ENCODE peak calls at places on chromosome 19, in four cellular contexts. D, T, X and P are unnamed samples.

GRCh38 chr19:55497777-55498176 is 9.5 kb downstream of the SSC5D start:
- DNase-seq in T (no peak), X (no peak), D (no peak), P (no peak)

GRCh38 chr19:1108291-1109031 is 4.7 kb downstream of the GPX4 start:
- DNase-seq in T (no peak), D (no peak), X (no peak), P (no peak)

GRCh38 chr19:6761053-6761676 is 6.1 kb downstream of the SH2D3A start:
- DNase-seq in T (no peak), D (no peak), X (no peak), P (peak)

GRCh38 chr19:42175952-42176648 is 41.4 kb downstream of the DEDD2 start:
- DNase-seq in T (peak), X (peak), D (peak), P (peak)

GRCh38 chr19:2302319-2303208 is 5.4 kb downstream of the LINGO3 start:
- DNase-seq in D (peak), T (peak), X (peak), P (peak)

GRCh38 chr19:8484331-8484894 is 18.0 kb downstream of the PRAM1 start:
- DNase-seq in X (no peak), D (no peak), T (no peak), P (no peak)

GRCh38 chr19:44942067-44942571 is at the start of gene APOC4:
- DNase-seq in X (no peak), T (no peak), D (no peak), P (no peak)

GRCh38 chr19:17294051-17294891 is 9.0 kb downstream of the ABHD8 start:
- DNase-seq in T (no peak), D (no peak), X (no peak), P (peak)

GRCh38 chr19:677201-677600 is 1.0 kb downstream of the FSTL3 start:
- DNase-seq in D (peak), X (peak), T (peak), P (peak)

GRCh38 chr19:15562861-15563260 is 52.2 kb upstream of the CYP4F8 start:
- DNase-seq in D (no peak), X (peak), T (no peak), P (peak)

GRCh38 chr19:49689133-49690072 is at the start of gene ADM5:
- DNase-seq in D (no peak), X (no peak), T (peak), P (peak)

GRCh38 chr19:45591638-45592005 is 7.0 kb upstream of the OPA3 start:
- DNase-seq in T (no peak), X (no peak), D (no peak), P (no peak)

GRCh38 chr19:5302396-5302795 is 38.2 kb downstream of the PTPRS start:
- DNase-seq in X (no peak), T (no peak), D (no peak), P (no peak)

DNA sequence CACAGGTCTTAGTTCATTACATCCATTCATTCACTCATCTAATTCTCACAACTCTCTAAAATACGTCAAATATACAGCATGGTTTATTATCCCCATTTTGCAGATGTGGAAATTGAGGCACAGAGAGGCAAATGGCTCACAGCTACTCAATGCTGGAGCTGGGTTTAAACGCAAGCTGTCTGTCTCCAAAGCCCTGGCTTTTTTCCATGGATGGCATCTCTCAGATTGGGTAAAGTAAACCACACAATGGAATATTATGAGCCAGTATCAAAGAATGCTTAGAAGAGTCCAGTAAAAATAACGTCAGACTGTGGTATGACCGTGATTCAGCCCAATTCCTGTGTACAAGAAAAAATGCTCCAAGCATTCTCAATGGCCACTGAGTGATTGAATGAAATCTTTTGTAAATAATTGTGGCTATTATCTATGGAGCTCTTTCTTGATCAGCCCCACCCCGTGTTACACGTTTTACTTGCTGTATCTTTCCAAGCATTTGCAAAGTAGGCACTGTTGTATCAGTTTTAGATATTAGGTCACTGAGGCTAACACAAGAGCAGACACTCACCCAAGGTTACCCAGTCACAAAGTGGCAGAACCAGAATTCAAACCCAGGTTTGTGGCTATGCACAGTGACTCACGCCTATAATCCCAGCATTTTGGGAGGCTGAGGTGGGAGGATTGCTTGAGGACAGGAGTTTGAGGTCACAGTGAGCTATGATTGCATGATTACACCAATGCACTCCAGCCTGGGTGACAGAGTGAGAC is 5.5 kb upstream of the ACP7 start:
- DNase-seq in T (peak), X (peak), D (peak), P (peak)
- H2AFZ ChIP-seq in T (peak), X (peak), D (no peak), P (peak)

GRCh38 chr19:53961523-53962345 is 1.0 kb upstream of the CACNG8 start:
- DNase-seq in X (no peak), T (no peak), D (peak), P (no peak)
- H2AFZ ChIP-seq in X (no peak), T (peak), D (no peak), P (no peak)

GRCh38 chr19:33997690-33998089 is 174.6 kb upstream of the LSM14A start:
- DNase-seq in D (no peak), X (no peak), T (peak), P (peak)

GRCh38 chr19:33998739-33999345 is 173.5 kb upstream of the LSM14A start:
- DNase-seq in D (peak), T (peak), X (no peak), P (peak)

GRCh38 chr19:33998302-33998701 is 174.0 kb upstream of the LSM14A start:
- DNase-seq in D (no peak), X (no peak), T (peak), P (no peak)
- H2AFZ ChIP-seq in D (no peak), X (no peak), T (no peak), P (no peak)

DNA sequence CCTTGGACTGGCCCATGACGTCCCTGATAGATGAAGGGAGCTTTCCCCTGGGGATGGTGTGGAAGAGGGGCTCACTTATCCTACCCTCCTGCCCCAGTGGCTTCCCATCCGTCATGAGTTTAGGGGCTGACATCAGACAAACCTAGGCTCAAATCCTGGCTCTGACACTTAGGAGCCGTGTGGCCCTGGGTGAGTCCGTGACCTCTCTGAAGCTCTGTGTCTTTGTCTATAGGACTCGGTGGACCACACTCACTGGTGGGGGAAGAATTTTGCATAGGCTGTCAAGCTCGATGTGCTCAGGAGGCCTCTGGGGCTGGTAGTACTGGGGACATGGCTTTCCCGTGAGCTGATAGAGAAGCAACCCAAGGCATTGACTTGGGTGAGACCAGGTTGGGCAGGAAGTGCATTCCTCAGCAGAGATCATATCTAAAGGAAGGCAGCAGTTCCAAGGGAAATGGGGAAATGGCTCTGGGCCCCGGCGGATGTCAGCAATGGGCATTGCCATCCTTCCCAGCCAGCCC is 17.4 kb upstream of the AP1M2 start:
- DNase-seq in D (no peak), T (peak), X (no peak), P (no peak)
- H2AFZ ChIP-seq in D (no peak), T (no peak), X (peak), P (no peak)

DNA sequence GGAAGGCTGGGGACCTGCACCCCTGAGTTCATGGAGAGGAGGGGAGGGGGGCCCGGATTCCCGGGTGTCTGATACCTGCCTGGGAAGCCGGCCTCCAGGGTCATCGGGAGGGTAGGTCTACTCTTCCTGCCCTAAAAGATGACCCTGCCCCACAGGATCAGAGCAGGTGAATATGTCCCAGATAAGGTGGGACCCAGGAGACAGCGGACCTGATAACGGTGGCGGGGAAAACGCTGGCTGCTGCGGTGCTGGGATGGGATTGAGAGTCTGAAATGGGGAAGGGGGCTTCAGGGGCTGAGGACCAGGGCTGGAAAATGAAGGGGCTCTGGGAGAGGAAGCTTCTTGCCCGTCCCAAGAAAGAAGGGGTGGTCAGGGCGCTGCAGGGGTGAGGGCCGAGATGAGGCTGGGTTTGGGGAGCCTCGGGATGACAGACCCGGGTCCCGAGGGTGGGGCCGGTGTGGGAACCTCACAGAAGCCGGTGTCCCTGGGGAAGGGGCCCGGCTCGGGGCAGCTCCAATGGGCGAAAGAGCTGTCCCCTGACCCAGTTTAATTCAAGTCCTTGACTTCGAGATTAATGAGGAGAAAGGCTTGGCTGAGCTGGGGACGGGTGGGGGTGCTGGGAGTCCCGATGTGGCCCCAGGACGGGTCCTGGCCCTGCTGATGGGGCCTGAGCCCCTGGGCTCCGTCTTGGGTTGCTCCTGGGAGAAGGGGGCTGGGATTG is 797 bp downstream of the TTYH1 start:
- DNase-seq in T (no peak), D (no peak), X (no peak), P (no peak)
- H2AFZ ChIP-seq in T (no peak), D (no peak), X (no peak), P (no peak)

DNA sequence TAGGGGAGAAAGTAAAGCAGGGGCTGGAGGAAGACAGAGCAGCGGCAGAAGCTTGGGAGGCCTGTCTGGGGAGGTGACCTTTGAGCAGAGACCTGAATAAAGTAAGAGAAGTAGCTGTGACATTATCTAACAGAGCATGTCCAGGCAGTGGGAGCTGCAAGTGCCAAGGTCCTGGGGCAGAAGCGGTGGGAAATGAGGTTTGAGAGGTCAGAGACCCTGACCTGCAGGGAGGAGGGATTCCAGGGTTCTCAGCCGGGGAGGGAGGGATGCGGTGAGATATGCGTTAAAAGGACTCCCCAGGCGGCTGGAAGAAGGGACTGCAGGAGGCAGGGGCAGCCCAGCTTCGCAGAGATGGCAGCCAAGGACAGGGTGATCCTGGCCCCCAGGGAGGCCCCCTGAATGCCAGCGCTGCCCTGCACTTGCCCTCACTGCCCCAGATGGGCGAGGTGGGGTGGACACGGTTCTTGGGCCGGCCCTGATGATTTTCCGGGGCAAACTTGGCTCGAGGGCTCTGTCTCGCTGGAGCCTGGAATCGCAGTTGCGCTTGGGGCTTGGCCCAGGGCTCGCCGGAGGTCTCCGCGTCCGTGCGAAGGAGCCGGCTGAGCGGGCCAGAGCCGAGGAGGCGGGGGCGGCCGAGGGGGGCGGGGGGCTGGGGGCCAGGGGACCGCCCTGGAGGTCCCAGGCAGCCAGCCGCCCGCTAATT is 3.2 kb downstream of the CRLF1 start:
- DNase-seq in D (peak), T (no peak), X (no peak), P (peak)
- H2AFZ ChIP-seq in D (no peak), T (no peak), X (peak), P (no peak)

GRCh38 chr19:4064551-4065260 is 2.0 kb downstream of the ZBTB7A start:
- DNase-seq in D (peak), X (no peak), T (peak), P (peak)

GRCh38 chr19:4067396-4068057 is 828 bp upstream of the ZBTB7A start:
- DNase-seq in T (peak), X (no peak), D (no peak), P (peak)

GRCh38 chr19:4066682-4067395 is at the start of gene ZBTB7A:
- DNase-seq in T (peak), D (peak), X (peak), P (peak)

GRCh38 chr19:4065430-4066175 is 1.1 kb downstream of the ZBTB7A start:
- DNase-seq in D (peak), T (peak), X (peak), P (peak)

DNA sequence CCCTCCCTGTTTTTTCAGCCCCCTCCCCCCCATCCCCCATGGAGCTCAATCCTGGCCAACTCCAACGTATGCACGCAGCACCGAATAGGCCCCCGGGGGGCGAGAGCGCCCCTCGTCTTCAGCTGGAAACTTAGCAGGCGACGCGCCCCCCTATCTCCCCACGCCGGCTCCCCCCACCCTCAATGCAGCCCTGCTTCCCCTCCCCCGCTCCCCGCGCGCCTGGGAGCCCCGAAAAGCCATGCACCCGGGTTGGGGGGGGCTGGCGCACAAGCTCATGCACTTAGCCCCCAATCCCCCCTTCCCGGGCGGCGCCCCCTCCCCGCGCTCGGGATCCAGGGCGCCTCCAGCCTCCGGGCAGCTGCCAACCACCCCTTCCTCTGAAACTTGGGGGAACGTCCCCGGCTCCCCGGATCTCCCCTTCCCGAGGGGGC is 508 bp downstream of the ZBTB7A start:
- DNase-seq in X (no peak), T (no peak), D (no peak), P (no peak)
- H2AFZ ChIP-seq in X (peak), T (peak), D (no peak), P (no peak)

GRCh38 chr19:18844806-18845329 is 13.1 kb downstream of the UPF1 start:
- DNase-seq in X (no peak), T (no peak), D (no peak), P (no peak)

GRCh38 chr19:18845961-18846360 is 14.2 kb downstream of the UPF1 start:
- DNase-seq in T (no peak), D (no peak), X (no peak), P (no peak)

GRCh38 chr19:18842166-18842565 is 10.4 kb downstream of the UPF1 start:
- DNase-seq in T (no peak), X (no peak), D (no peak), P (no peak)

GRCh38 chr19:18841400-18841799 is 9.6 kb downstream of the UPF1 start:
- DNase-seq in X (no peak), D (no peak), T (no peak), P (no peak)

GRCh38 chr19:18843960-18844359 is 12.2 kb downstream of the UPF1 start:
- DNase-seq in X (no peak), D (peak), T (no peak), P (no peak)
- H2AFZ ChIP-seq in X (no peak), D (no peak), T (no peak), P (no peak)

GRCh38 chr19:47511681-47512080 is 3.2 kb downstream of the NAPA start:
- DNase-seq in X (peak), T (no peak), D (peak), P (peak)
- H2AFZ ChIP-seq in X (no peak), T (no peak), D (no peak), P (no peak)